ENCODE peak calls at places on chromosomes 3 and 15, in nine cellular contexts. One of them, this sample, is unnamed.

GRCh38 chr3:130963878-130964277 is 62.7 kb downstream of the ASTE1 start:
- DNase-seq in body of pancreas: no peak
- DNase-seq in right atrium auricular region: no peak
- DNase-seq in fibroblast of mammary gland: peak; percentile 92
- DNase-seq in GM13977: no peak
- DNase-seq in left lung: no peak
- DNase-seq in left ventricle myocardium inferior: no peak
- DNase-seq in RWPE1: peak; percentile 70
- DNase-seq in ovary: no peak
- DNase-seq in this sample: no peak

GRCh38 chr3:23752126-23752525 is 53.6 kb upstream of the UBE2E1 start:
- DNase-seq in body of pancreas: no peak
- DNase-seq in right atrium auricular region: no peak
- DNase-seq in fibroblast of mammary gland: no peak
- DNase-seq in GM13977: no peak
- DNase-seq in left lung: no peak
- DNase-seq in left ventricle myocardium inferior: no peak
- DNase-seq in RWPE1: no peak
- DNase-seq in ovary: no peak
- DNase-seq in this sample: no peak

GRCh38 chr3:58153371-58153770 is 57.4 kb downstream of the DNASE1L3 start:
- DNase-seq in body of pancreas: no peak
- DNase-seq in right atrium auricular region: no peak
- DNase-seq in fibroblast of mammary gland: no peak
- DNase-seq in GM13977: no peak
- DNase-seq in left lung: no peak
- DNase-seq in left ventricle myocardium inferior: no peak
- DNase-seq in RWPE1: no peak
- DNase-seq in ovary: no peak
- DNase-seq in this sample: no peak

GRCh38 chr15:84715442-84716035 is 400 bp downstream of the SEC11A start:
- DNase-seq in body of pancreas: peak; percentile 24
- DNase-seq in right atrium auricular region: no peak
- DNase-seq in fibroblast of mammary gland: peak; percentile 28
- DNase-seq in GM13977: no peak
- DNase-seq in left lung: peak; percentile 71
- DNase-seq in left ventricle myocardium inferior: no peak
- DNase-seq in RWPE1: peak; percentile 57
- DNase-seq in ovary: no peak
- DNase-seq in this sample: peak; percentile 9

GRCh38 chr3:52225452-52226228 is at the start of gene TLR9:
- DNase-seq in body of pancreas: no peak
- DNase-seq in right atrium auricular region: no peak
- DNase-seq in fibroblast of mammary gland: no peak
- DNase-seq in GM13977: peak; percentile 83
- DNase-seq in left lung: peak; percentile 55
- DNase-seq in left ventricle myocardium inferior: no peak
- DNase-seq in RWPE1: no peak
- DNase-seq in ovary: no peak
- DNase-seq in this sample: no peak

GRCh38 chr3:170749185-170749584 is 120.8 kb downstream of the RPL22L1 start:
- DNase-seq in body of pancreas: no peak
- DNase-seq in right atrium auricular region: no peak
- DNase-seq in fibroblast of mammary gland: no peak
- DNase-seq in GM13977: no peak
- DNase-seq in left lung: no peak
- DNase-seq in left ventricle myocardium inferior: no peak
- DNase-seq in RWPE1: no peak
- DNase-seq in ovary: no peak
- DNase-seq in this sample: no peak

GRCh38 chr3:2823016-2823415 is 287.2 kb downstream of the IL5RA start:
- DNase-seq in body of pancreas: no peak
- DNase-seq in right atrium auricular region: no peak
- DNase-seq in fibroblast of mammary gland: peak; percentile 52
- DNase-seq in GM13977: no peak
- DNase-seq in left lung: no peak
- DNase-seq in left ventricle myocardium inferior: no peak
- DNase-seq in RWPE1: no peak
- DNase-seq in ovary: no peak
- DNase-seq in this sample: no peak

GRCh38 chr15:49331951-49332350 is 91.1 kb upstream of the FGF7 start:
- DNase-seq in body of pancreas: no peak
- DNase-seq in right atrium auricular region: no peak
- DNase-seq in fibroblast of mammary gland: peak; percentile 64
- DNase-seq in GM13977: no peak
- DNase-seq in left lung: no peak
- DNase-seq in left ventricle myocardium inferior: no peak
- DNase-seq in RWPE1: no peak
- DNase-seq in ovary: no peak
- DNase-seq in this sample: no peak

GRCh38 chr3:111392911-111393351 is 149.1 kb upstream of the CD96 start:
- DNase-seq in body of pancreas: no peak
- DNase-seq in right atrium auricular region: no peak
- DNase-seq in fibroblast of mammary gland: no peak
- DNase-seq in GM13977: no peak
- DNase-seq in left lung: no peak
- DNase-seq in left ventricle myocardium inferior: no peak
- DNase-seq in RWPE1: no peak
- DNase-seq in ovary: no peak
- DNase-seq in this sample: no peak

GRCh38 chr15:77836116-77836798 is 203.5 kb upstream of the LINGO1 start:
- DNase-seq in body of pancreas: no peak
- DNase-seq in right atrium auricular region: no peak
- DNase-seq in fibroblast of mammary gland: peak; percentile 12
- DNase-seq in GM13977: peak; percentile 86
- DNase-seq in left lung: no peak
- DNase-seq in left ventricle myocardium inferior: no peak
- DNase-seq in RWPE1: peak; percentile 73
- DNase-seq in ovary: no peak
- DNase-seq in this sample: no peak

GRCh38 chr15:62975515-62975914 is 67.0 kb upstream of the TPM1 start:
- DNase-seq in body of pancreas: no peak
- DNase-seq in right atrium auricular region: no peak
- DNase-seq in fibroblast of mammary gland: no peak
- DNase-seq in GM13977: no peak
- DNase-seq in left lung: no peak
- DNase-seq in left ventricle myocardium inferior: no peak
- DNase-seq in RWPE1: no peak
- DNase-seq in ovary: no peak
- DNase-seq in this sample: no peak

GRCh38 chr3:166889241-166889640 is 490.9 kb downstream of the ZBBX start:
- DNase-seq in body of pancreas: no peak
- DNase-seq in right atrium auricular region: no peak
- DNase-seq in fibroblast of mammary gland: no peak
- DNase-seq in GM13977: no peak
- DNase-seq in left lung: no peak
- DNase-seq in left ventricle myocardium inferior: no peak
- DNase-seq in RWPE1: no peak
- DNase-seq in ovary: no peak
- DNase-seq in this sample: no peak

GRCh38 chr3:124386006-124386405 is 344.2 kb upstream of the UMPS start:
- DNase-seq in body of pancreas: no peak
- DNase-seq in right atrium auricular region: no peak
- DNase-seq in fibroblast of mammary gland: no peak
- DNase-seq in GM13977: no peak
- DNase-seq in left lung: no peak
- DNase-seq in left ventricle myocardium inferior: no peak
- DNase-seq in RWPE1: no peak
- DNase-seq in ovary: no peak
- DNase-seq in this sample: no peak

GRCh38 chr3:146067048-146067447 is 93.9 kb downstream of the PLOD2 start:
- DNase-seq in body of pancreas: no peak
- DNase-seq in right atrium auricular region: no peak
- DNase-seq in fibroblast of mammary gland: peak; percentile 94
- DNase-seq in GM13977: no peak
- DNase-seq in left lung: no peak
- DNase-seq in left ventricle myocardium inferior: no peak
- DNase-seq in RWPE1: peak; percentile 22
- DNase-seq in ovary: no peak
- DNase-seq in this sample: no peak

GRCh38 chr3:157333551-157333991 is 103.1 kb upstream of the PTX3 start:
- DNase-seq in body of pancreas: no peak
- DNase-seq in right atrium auricular region: no peak
- DNase-seq in fibroblast of mammary gland: peak; percentile 91
- DNase-seq in GM13977: no peak
- DNase-seq in left lung: no peak
- DNase-seq in left ventricle myocardium inferior: no peak
- DNase-seq in RWPE1: no peak
- DNase-seq in ovary: no peak
- DNase-seq in this sample: no peak

GRCh38 chr3:152835311-152836102 is 576 bp downstream of the P2RY1 start:
- DNase-seq in body of pancreas: peak; percentile 41
- DNase-seq in right atrium auricular region: peak; percentile 69
- DNase-seq in fibroblast of mammary gland: peak; percentile 45
- DNase-seq in GM13977: peak; percentile 62
- DNase-seq in left lung: peak; percentile 90
- DNase-seq in left ventricle myocardium inferior: peak; percentile 71
- DNase-seq in RWPE1: peak; percentile 36
- DNase-seq in ovary: peak; percentile 59
- DNase-seq in this sample: peak; percentile 55

GRCh38 chr3:76651784-76652183 is 388.1 kb upstream of the ROBO2 start:
- DNase-seq in body of pancreas: no peak
- DNase-seq in right atrium auricular region: no peak
- DNase-seq in fibroblast of mammary gland: no peak
- DNase-seq in GM13977: no peak
- DNase-seq in left lung: no peak
- DNase-seq in left ventricle myocardium inferior: no peak
- DNase-seq in RWPE1: no peak
- DNase-seq in ovary: no peak
- DNase-seq in this sample: no peak

GRCh38 chr3:74789111-74789510 is 174.7 kb upstream of the CNTN3 start:
- DNase-seq in body of pancreas: no peak
- DNase-seq in right atrium auricular region: no peak
- DNase-seq in fibroblast of mammary gland: peak; percentile 39
- DNase-seq in GM13977: no peak
- DNase-seq in left lung: no peak
- DNase-seq in left ventricle myocardium inferior: no peak
- DNase-seq in RWPE1: peak; percentile 71
- DNase-seq in ovary: no peak
- DNase-seq in this sample: no peak

GRCh38 chr3:148866261-148866660 is 1.2 kb downstream of the CPA3 start:
- DNase-seq in body of pancreas: no peak
- DNase-seq in right atrium auricular region: no peak
- DNase-seq in fibroblast of mammary gland: no peak
- DNase-seq in GM13977: no peak
- DNase-seq in left lung: no peak
- DNase-seq in left ventricle myocardium inferior: no peak
- DNase-seq in RWPE1: no peak
- DNase-seq in ovary: no peak
- DNase-seq in this sample: no peak

GRCh38 chr15:51499379-51499976 is 123.1 kb downstream of the DMXL2 start:
- DNase-seq in body of pancreas: no peak
- DNase-seq in right atrium auricular region: no peak
- DNase-seq in fibroblast of mammary gland: peak; percentile 61
- DNase-seq in GM13977: peak; percentile 51
- DNase-seq in left lung: no peak
- DNase-seq in left ventricle myocardium inferior: no peak
- DNase-seq in RWPE1: peak; percentile 52
- DNase-seq in ovary: no peak
- DNase-seq in this sample: no peak

GRCh38 chr15:34366271-34367043 is 539 bp downstream of the LPCAT4 start:
- DNase-seq in body of pancreas: peak; percentile 65
- DNase-seq in right atrium auricular region: no peak
- DNase-seq in fibroblast of mammary gland: peak; percentile 62
- DNase-seq in GM13977: peak; percentile 66
- DNase-seq in left lung: peak; percentile 91
- DNase-seq in left ventricle myocardium inferior: peak; percentile 70
- DNase-seq in RWPE1: peak; percentile 78
- DNase-seq in ovary: peak; percentile 75
- DNase-seq in this sample: peak; percentile 44
- TF ChIP-seq CTCF in body of pancreas: no peak
- TF ChIP-seq CTCF in right atrium auricular region: no peak
- TF ChIP-seq CTCF in fibroblast of mammary gland: no peak
- TF ChIP-seq CTCF in GM13977: no peak
- TF ChIP-seq CTCF in left lung: no peak
- TF ChIP-seq CTCF in left ventricle myocardium inferior: no peak
- TF ChIP-seq CTCF in RWPE1: no peak
- TF ChIP-seq CTCF in ovary: no peak
- TF ChIP-seq CTCF in this sample: no peak

DNA sequence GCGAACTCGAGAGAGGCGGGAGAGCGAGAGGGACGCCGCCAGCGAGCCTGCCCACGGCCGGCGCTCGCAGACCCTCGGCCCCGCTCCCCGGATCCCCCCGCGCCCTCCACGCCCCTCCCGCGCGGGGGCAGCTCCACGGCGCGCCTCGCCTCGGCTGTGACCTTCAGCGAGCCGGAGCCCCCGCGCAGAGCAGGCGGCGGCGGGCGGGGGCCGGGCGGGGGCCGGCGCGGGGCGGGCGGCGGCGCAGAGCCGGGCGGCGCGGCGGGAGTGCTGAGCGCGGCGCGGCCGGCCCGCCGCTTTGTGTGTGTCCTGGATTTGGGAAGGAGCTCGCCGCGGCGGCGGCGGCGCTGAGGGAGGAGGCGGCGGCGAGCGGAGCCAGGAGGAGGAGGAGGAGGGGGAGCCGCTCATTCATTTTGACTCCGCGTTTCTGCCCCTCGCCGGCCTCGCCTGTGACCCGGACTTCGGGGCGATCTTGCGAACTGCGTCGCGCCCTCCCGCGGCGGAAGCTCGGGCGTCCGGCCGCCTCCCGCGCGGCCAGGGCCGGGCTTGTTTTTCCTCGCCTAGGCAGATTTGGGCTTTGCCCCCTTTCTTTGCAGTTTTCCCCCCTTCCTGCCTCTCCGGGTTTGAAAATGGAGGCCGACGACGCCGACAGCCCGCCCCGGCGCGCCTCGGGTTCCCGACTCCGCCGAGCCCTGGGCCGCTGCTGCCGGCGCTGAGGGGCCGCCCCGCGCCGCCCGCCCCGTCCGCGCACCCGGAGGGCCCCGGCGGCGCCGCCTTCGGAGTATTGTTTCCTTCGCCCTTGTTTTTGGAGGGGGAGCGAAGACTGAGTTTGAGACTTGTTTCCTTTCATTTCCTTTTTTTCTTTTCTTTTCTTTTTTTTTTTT is 557 bp downstream of the IGF1R start:
- DNase-seq in body of pancreas: peak; percentile 54
- DNase-seq in right atrium auricular region: no peak
- DNase-seq in fibroblast of mammary gland: peak; percentile 38
- DNase-seq in GM13977: peak; percentile 64
- DNase-seq in left lung: peak; percentile 90
- DNase-seq in left ventricle myocardium inferior: peak; percentile 58
- DNase-seq in RWPE1: no peak
- DNase-seq in ovary: peak; percentile 56
- DNase-seq in this sample: peak; percentile 32
- TF ChIP-seq CTCF in body of pancreas: no peak
- TF ChIP-seq CTCF in right atrium auricular region: no peak
- TF ChIP-seq CTCF in fibroblast of mammary gland: no peak
- TF ChIP-seq CTCF in GM13977: peak; percentile 23
- TF ChIP-seq CTCF in left lung: no peak
- TF ChIP-seq CTCF in left ventricle myocardium inferior: peak; percentile 8
- TF ChIP-seq CTCF in RWPE1: peak; percentile 15
- TF ChIP-seq CTCF in ovary: no peak
- TF ChIP-seq CTCF in this sample: no peak

GRCh38 chr3:39334205-39334604 is 4.7 kb downstream of the CCR8 start:
- DNase-seq in body of pancreas: no peak
- DNase-seq in right atrium auricular region: no peak
- DNase-seq in fibroblast of mammary gland: no peak
- DNase-seq in GM13977: no peak
- DNase-seq in left lung: no peak
- DNase-seq in left ventricle myocardium inferior: no peak
- DNase-seq in RWPE1: no peak
- DNase-seq in ovary: no peak
- DNase-seq in this sample: no peak
- TF ChIP-seq CTCF in body of pancreas: no peak
- TF ChIP-seq CTCF in right atrium auricular region: no peak
- TF ChIP-seq CTCF in fibroblast of mammary gland: no peak
- TF ChIP-seq CTCF in GM13977: no peak
- TF ChIP-seq CTCF in left lung: no peak
- TF ChIP-seq CTCF in left ventricle myocardium inferior: no peak
- TF ChIP-seq CTCF in RWPE1: no peak
- TF ChIP-seq CTCF in ovary: no peak
- TF ChIP-seq CTCF in this sample: no peak

GRCh38 chr15:31391687-31392671 is 65.3 kb downstream of the KLF13 start:
- DNase-seq in body of pancreas: peak; percentile 88
- DNase-seq in right atrium auricular region: peak; percentile 94
- DNase-seq in fibroblast of mammary gland: peak; percentile 66
- DNase-seq in GM13977: peak; percentile 88
- DNase-seq in left lung: peak; percentile 96
- DNase-seq in left ventricle myocardium inferior: peak; percentile 92
- DNase-seq in RWPE1: peak; percentile 57
- DNase-seq in ovary: peak; percentile 64
- DNase-seq in this sample: peak; percentile 63
- TF ChIP-seq CTCF in body of pancreas: no peak
- TF ChIP-seq CTCF in right atrium auricular region: peak; percentile 32
- TF ChIP-seq CTCF in fibroblast of mammary gland: no peak
- TF ChIP-seq CTCF in GM13977: no peak
- TF ChIP-seq CTCF in left lung: no peak
- TF ChIP-seq CTCF in left ventricle myocardium inferior: no peak
- TF ChIP-seq CTCF in RWPE1: no peak
- TF ChIP-seq CTCF in ovary: no peak
- TF ChIP-seq CTCF in this sample: no peak